ENCODE peak calls at places on chromosomes 3 and 15, in nine cellular contexts. F is uterus, T is astrocyte of the cerebellum, M is cardiac fibroblast, H is GM23248, D is NT2/D1, Y is neuronal stem cell, P is thoracic aorta, L is fibroblast of lung. C is an unnamed sample.

GRCh38 chr3:10707089-10707983 is 108.7 kb upstream of the SLC6A11 start:
- DNase-seq in F (no peak), T (no peak), M (no peak), H (no peak), D (no peak), Y (peak), P (no peak), L (no peak), C (peak)

GRCh38 chr3:151008699-151009098 is 36.2 kb upstream of the CLRN1 start:
- DNase-seq in F (no peak), T (peak), M (peak), H (peak), D (no peak), Y (peak), P (no peak), L (peak), C (no peak)

GRCh38 chr3:150790621-150791020 is 27.7 kb upstream of the SIAH2 start:
- DNase-seq in F (no peak), T (no peak), M (peak), H (no peak), D (no peak), Y (no peak), P (no peak), L (no peak), C (no peak)

GRCh38 chr15:63551400-63551799 is 45.8 kb upstream of the FBXL22 start:
- DNase-seq in F (no peak), T (no peak), M (peak), H (peak), D (no peak), Y (no peak), P (no peak), L (peak), C (no peak)

GRCh38 chr15:39465843-39466242 is 115.0 kb upstream of the THBS1 start:
- DNase-seq in F (no peak), T (no peak), M (no peak), H (peak), D (no peak), Y (no peak), P (no peak), L (no peak), C (no peak)

GRCh38 chr15:96442076-96442475 is 111.6 kb downstream of the NR2F2 start:
- DNase-seq in F (no peak), T (no peak), M (no peak), H (no peak), D (no peak), Y (no peak), P (no peak), L (no peak), C (no peak)

GRCh38 chr3:4512895-4513616 is 19.9 kb downstream of the ITPR1 start:
- DNase-seq in F (no peak), T (no peak), M (no peak), H (no peak), D (no peak), Y (no peak), P (no peak), L (no peak), C (no peak)

GRCh38 chr15:39205506-39206371 is 375.1 kb upstream of the THBS1 start:
- DNase-seq in F (no peak), T (no peak), M (no peak), H (no peak), D (no peak), Y (no peak), P (no peak), L (no peak), C (no peak)

DNA sequence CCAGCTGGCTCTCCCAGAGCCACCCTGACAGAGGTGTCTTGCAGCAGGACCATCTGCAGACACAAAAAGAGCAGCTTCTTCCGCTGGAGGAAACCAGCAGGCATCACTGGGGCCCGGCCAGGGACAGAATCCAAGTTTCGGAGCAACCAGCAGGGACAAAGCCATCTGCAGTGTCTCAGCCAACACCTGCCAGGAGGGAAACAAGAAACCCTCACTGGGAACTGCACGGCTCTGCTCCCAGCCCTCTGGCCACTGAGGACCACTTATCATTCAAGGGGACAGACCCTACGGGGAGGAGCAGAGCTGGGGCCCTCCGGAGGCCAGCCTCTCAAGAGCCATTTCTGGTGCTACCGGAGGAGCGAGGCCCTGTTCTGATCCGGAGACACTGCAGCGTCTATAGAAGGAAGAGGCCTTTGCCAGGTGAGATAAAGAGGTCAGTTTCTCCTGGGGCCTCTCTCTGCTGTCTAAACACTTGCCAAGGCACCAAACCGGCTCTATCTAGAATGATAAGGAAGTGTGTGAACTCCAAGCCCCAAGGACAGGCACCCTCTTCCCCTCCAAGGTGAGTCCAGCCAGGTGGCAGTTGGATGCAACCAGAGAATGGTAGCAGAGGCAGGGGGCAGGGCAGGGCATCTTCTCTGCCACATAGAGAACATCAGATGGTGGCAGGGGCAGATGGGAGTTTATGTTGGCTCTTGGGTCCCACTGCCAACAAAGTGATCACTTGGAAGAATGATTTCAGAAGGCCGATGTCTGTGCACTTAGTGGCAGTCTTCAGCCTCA is 89.0 kb downstream of the CHSY1 start:
- DNase-seq in F (no peak), T (no peak), M (no peak), H (no peak), D (no peak), Y (no peak), P (no peak), L (no peak), C (no peak)
- H3K4me3 ChIP-seq in F (no peak), T (no peak), M (no peak), H (no peak), D (no peak), Y (no peak), P (no peak), L (no peak), C (no peak)

GRCh38 chr3:107064445-107065060 is 312.7 kb upstream of the CCDC54 start:
- DNase-seq in F (peak), T (peak), M (peak), H (peak), D (peak), Y (peak), P (peak), L (peak), C (peak)
- H3K4me3 ChIP-seq in F (no peak), T (no peak), M (no peak), H (no peak), D (no peak), Y (no peak), P (peak), L (no peak), C (no peak)

GRCh38 chr15:89087066-89087829 is 1.0 kb upstream of the ABHD2 start:
- DNase-seq in F (no peak), T (no peak), M (no peak), H (no peak), D (no peak), Y (no peak), P (no peak), L (no peak), C (no peak)
- H3K4me3 ChIP-seq in F (peak), T (peak), M (no peak), H (peak), D (peak), Y (peak), P (peak), L (peak), C (peak)

GRCh38 chr3:18099611-18100010 is 325.5 kb downstream of the SATB1 start:
- DNase-seq in F (no peak), T (no peak), M (peak), H (peak), D (no peak), Y (no peak), P (no peak), L (peak), C (no peak)
- H3K4me3 ChIP-seq in F (no peak), T (no peak), M (no peak), H (peak), D (no peak), Y (no peak), P (no peak), L (no peak), C (no peak)

GRCh38 chr15:40594429-40594836 is 384 bp downstream of the KNL1 start:
- DNase-seq in F (peak), T (no peak), M (peak), H (peak), D (peak), Y (no peak), P (no peak), L (peak), C (peak)
- H3K4me3 ChIP-seq in F (peak), T (peak), M (peak), H (peak), D (peak), Y (peak), P (peak), L (peak), C (peak)

GRCh38 chr3:2262204-2262603 is 163.5 kb downstream of the CNTN4 start:
- DNase-seq in F (no peak), T (no peak), M (no peak), H (no peak), D (no peak), Y (no peak), P (no peak), L (no peak), C (no peak)
- H3K4me3 ChIP-seq in F (no peak), T (no peak), M (no peak), H (no peak), D (no peak), Y (no peak), P (peak), L (no peak), C (no peak)

GRCh38 chr15:77180270-77180669 is 109.4 kb upstream of the TSPAN3 start:
- DNase-seq in F (no peak), T (no peak), M (no peak), H (no peak), D (no peak), Y (no peak), P (no peak), L (no peak), C (no peak)

GRCh38 chr15:77179541-77179998 is 108.7 kb upstream of the TSPAN3 start:
- DNase-seq in F (no peak), T (no peak), M (no peak), H (no peak), D (no peak), Y (no peak), P (no peak), L (no peak), C (no peak)

GRCh38 chr15:77180757-77181156 is 109.8 kb upstream of the TSPAN3 start:
- DNase-seq in F (no peak), T (no peak), M (peak), H (peak), D (no peak), Y (no peak), P (no peak), L (no peak), C (no peak)

GRCh38 chr15:77183066-77183465 is 112.2 kb upstream of the TSPAN3 start:
- DNase-seq in F (no peak), T (no peak), M (no peak), H (no peak), D (no peak), Y (no peak), P (no peak), L (no peak), C (no peak)

GRCh38 chr15:77181305-77182074 is 110.6 kb upstream of the TSPAN3 start:
- DNase-seq in F (no peak), T (no peak), M (no peak), H (no peak), D (no peak), Y (no peak), P (no peak), L (no peak), C (no peak)
- H3K4me3 ChIP-seq in F (no peak), T (no peak), M (no peak), H (no peak), D (no peak), Y (no peak), P (no peak), L (no peak), C (no peak)

GRCh38 chr3:159127021-159127392 is 325.2 kb downstream of the MFSD1 start:
- DNase-seq in F (no peak), T (no peak), M (no peak), H (peak), D (no peak), Y (no peak), P (no peak), L (no peak), C (no peak)

GRCh38 chr3:159128628-159129027 is 326.8 kb downstream of the MFSD1 start:
- DNase-seq in F (no peak), T (peak), M (peak), H (peak), D (no peak), Y (no peak), P (no peak), L (peak), C (no peak)

GRCh38 chr3:159123877-159124276 is 322.0 kb downstream of the MFSD1 start:
- DNase-seq in F (no peak), T (no peak), M (no peak), H (no peak), D (no peak), Y (no peak), P (no peak), L (no peak), C (no peak)

GRCh38 chr3:159130108-159130507 is 328.3 kb downstream of the MFSD1 start:
- DNase-seq in F (no peak), T (no peak), M (peak), H (peak), D (peak), Y (no peak), P (no peak), L (peak), C (no peak)

DNA sequence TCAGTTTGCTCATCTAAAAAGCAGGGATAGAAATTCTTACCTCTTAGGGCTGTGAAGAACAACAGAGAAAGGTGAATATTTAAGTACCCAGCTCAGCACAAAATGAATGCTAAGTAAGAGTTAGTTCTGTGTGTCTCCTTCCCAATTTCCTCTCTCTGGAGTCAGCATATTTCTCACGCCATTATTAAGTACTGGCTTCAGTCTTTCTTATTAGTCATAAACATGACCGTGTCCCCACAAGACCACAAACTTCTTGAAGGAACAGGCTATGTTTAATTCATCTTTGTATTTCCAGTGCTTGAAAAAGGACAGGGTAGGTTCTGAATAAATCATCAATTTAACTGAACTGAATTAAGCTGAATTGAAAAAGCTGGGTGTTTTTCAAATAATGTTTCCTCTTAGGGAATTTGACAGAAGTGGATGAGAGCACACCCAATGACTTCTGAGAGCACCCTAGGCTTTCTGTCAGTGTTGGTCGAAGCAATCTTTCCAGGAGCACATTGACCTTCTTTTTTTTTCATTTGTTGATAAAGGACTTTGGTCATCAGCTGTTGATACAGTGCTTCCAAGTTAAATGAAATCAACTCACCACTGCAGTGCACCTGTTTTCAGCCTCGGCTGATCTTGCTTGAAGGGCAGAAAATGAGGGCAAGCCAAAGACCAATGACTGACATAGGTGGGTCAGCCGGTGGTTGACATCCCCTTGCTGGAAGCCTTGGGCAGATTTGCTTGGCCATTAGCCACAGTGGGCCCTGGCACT is 324.6 kb downstream of the MFSD1 start:
- DNase-seq in F (no peak), T (peak), M (peak), H (peak), D (no peak), Y (no peak), P (no peak), L (peak), C (no peak)
- H3K4me3 ChIP-seq in F (no peak), T (no peak), M (no peak), H (no peak), D (no peak), Y (no peak), P (no peak), L (no peak), C (no peak)

GRCh38 chr15:67080900-67081431 is 15.6 kb downstream of the SMAD3 start:
- DNase-seq in F (peak), T (no peak), M (peak), H (peak), D (no peak), Y (no peak), P (peak), L (peak), C (peak)
- H3K4me3 ChIP-seq in F (no peak), T (peak), M (no peak), H (peak), D (no peak), Y (no peak), P (peak), L (peak), C (no peak)

DNA sequence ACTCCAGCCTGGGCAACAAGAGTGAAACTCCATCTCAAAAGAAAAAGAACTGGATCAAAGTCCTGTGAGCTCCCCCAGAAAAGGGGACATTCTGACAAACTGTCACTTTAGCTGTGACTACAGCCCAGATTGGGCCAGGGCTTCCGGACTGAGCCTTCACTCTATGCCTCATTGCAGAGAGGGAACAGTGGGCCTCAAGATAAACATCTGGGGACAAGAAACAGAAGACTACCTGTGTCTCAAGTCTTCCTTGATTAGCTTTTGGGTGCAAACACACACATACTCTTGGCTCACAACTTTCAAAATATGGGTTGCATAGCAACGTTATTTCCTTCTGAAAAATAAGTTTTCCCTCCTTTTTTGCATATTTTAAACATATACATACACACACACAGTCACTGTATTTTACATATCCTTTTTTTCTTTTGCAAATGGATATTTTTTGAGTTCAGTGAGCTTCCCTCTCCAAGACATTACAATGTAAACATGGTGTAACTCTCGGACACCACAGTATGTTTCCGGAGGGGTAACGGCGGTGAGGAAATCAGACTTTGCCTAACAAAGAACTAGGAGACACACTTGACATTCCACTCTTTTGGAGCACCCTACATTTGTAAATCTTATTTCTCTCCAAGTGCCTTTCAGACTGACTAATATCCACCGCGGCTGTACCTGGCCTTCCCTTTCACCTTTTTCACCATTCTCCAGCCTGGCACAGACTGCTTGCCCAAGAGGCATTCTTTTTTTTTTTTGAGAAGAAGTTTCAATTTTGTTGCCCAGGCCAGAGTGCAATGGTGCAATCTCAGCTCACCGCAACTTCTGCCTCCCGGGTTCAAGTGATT is 3.5 kb downstream of the TKT start:
- DNase-seq in F (no peak), T (no peak), M (peak), H (no peak), D (no peak), Y (no peak), P (no peak), L (peak), C (peak)
- H3K4me3 ChIP-seq in F (no peak), T (peak), M (no peak), H (peak), D (peak), Y (no peak), P (peak), L (peak), C (peak)

C was measured in H7.